ENCODE peak calls at places on chromosome 20, in nine cellular contexts. T, S, U, Z, L, C, G, W and R are unnamed samples.

GRCh38 chr20:47802226-47802920 is 17.1 kb upstream of the SULF2 start:
- DNase-seq in Z (no peak), T (no peak), S (no peak), C (no peak), G (no peak), W (no peak), U (no peak), L (no peak), R (no peak)

GRCh38 chr20:48057251-48057650 is 272.0 kb upstream of the SULF2 start:
- DNase-seq in S (no peak), L (no peak), U (no peak), W (no peak), G (no peak), T (no peak), Z (no peak), C (no peak), R (no peak)

GRCh38 chr20:53330744-53331143 is 262.9 kb downstream of the ZNF217 start:
- DNase-seq in G (no peak), U (peak), C (no peak), T (no peak), Z (no peak), W (no peak), S (no peak), L (no peak), R (no peak)

GRCh38 chr20:41594514-41595322 is 23.5 kb downstream of the CHD6 start:
- DNase-seq in C (no peak), T (no peak), S (no peak), G (no peak), W (no peak), U (no peak), Z (no peak), L (no peak), R (no peak)

GRCh38 chr20:15491564-15491963 is 1081.7 kb downstream of the KIF16B start:
- DNase-seq in W (no peak), T (no peak), C (no peak), G (no peak), S (no peak), U (no peak), L (no peak), Z (no peak), R (no peak)

GRCh38 chr20:4714818-4715217 is 6.9 kb upstream of the PRND start:
- DNase-seq in U (no peak), G (no peak), S (no peak), C (no peak), W (no peak), Z (no peak), L (no peak), T (no peak), R (no peak)

GRCh38 chr20:35854697-35855434 is 83.1 kb downstream of the PHF20 start:
- DNase-seq in T (no peak), U (peak), Z (no peak), G (no peak), C (peak), W (no peak), S (no peak), L (no peak), R (no peak)

GRCh38 chr20:61127311-61128044 is 124.6 kb upstream of the CDH4 start:
- DNase-seq in T (peak), S (no peak), Z (no peak), C (no peak), G (peak), L (no peak), W (no peak), U (peak), R (no peak)

GRCh38 chr20:47585087-47585747 is 83.5 kb downstream of the NCOA3 start:
- DNase-seq in L (no peak), C (no peak), U (no peak), S (no peak), T (no peak), G (no peak), W (no peak), Z (no peak), R (no peak)

GRCh38 chr20:40414843-40415615 is 274.0 kb downstream of the MAFB start:
- DNase-seq in G (no peak), T (no peak), C (no peak), W (peak), Z (no peak), S (no peak), L (no peak), U (no peak), R (no peak)